ENCODE peak calls at places on chromosome 7, in four cellular contexts. E is sigmoid colon, A is adrenal gland, X is fibroblast of lung. L is an unnamed sample.
A peak's percentile ranks its signal among the peaks of the same experiment; 100 is the strongest.

GRCh38 chr7:140723002-140723401 is 26.5 kb downstream of the NDUFB2 start:
- DNase-seq in E (no peak), A (no peak), X (no peak), L (no peak)

GRCh38 chr7:55733584-55733983 is 129.0 kb downstream of the SEPTIN14 start:
- DNase-seq in E (no peak), A (no peak), X (no peak), L (no peak)

GRCh38 chr7:155763122-155763521 is 49.1 kb downstream of the SHH start:
- DNase-seq in E (no peak), A (no peak), X (no peak), L (no peak)

GRCh38 chr7:12418452-12418851 is 14.8 kb upstream of the VWDE start:
- DNase-seq in E (no peak), A (no peak), X (peak; percentile 24), L (no peak)

GRCh38 chr7:5595545-5596045 is 172.0 kb upstream of the TNRC18 start:
- DNase-seq in E (no peak), A (peak; percentile 42), X (no peak), L (no peak)

GRCh38 chr7:155619634-155620271 is 24.7 kb upstream of the RBM33 start:
- DNase-seq in E (no peak), A (no peak), X (no peak), L (no peak)

GRCh38 chr7:38306136-38306535 is 32.7 kb upstream of the TARP start:
- DNase-seq in E (no peak), A (no peak), X (peak; percentile 33), L (no peak)

GRCh38 chr7:104922187-104923009 is 91.6 kb upstream of the KMT2E start:
- DNase-seq in E (no peak), A (no peak), X (peak; percentile 45), L (no peak)

GRCh38 chr7:82594665-82595064 is 151.1 kb upstream of the CACNA2D1 start:
- DNase-seq in E (no peak), A (no peak), X (peak; percentile 5), L (no peak)

GRCh38 chr7:1050956-1051690 is 6.8 kb downstream of the GPR146 start:
- DNase-seq in E (no peak), A (no peak), X (no peak), L (no peak)

GRCh38 chr7:121798896-121799295 is 74.1 kb upstream of the PTPRZ1 start:
- DNase-seq in E (no peak), A (no peak), X (no peak), L (no peak)

GRCh38 chr7:66267249-66267648 is 62.1 kb downstream of the TPST1 start:
- DNase-seq in E (peak; percentile 74), A (peak; percentile 29), X (peak; percentile 96), L (no peak)

GRCh38 chr7:84507529-84507928 is 312.9 kb upstream of the SEMA3A start:
- DNase-seq in E (no peak), A (no peak), X (no peak), L (no peak)

GRCh38 chr7:65722361-65722792 is 150.5 kb upstream of the VKORC1L1 start:
- DNase-seq in E (peak; percentile 70), A (peak; percentile 52), X (peak; percentile 28), L (no peak)

GRCh38 chr7:152674860-152675760 is 831 bp downstream of the XRCC2 start:
- DNase-seq in E (no peak), A (no peak), X (peak; percentile 67), L (no peak)

GRCh38 chr7:133164444-133164843 is 82.6 kb upstream of the CHCHD3 start:
- DNase-seq in E (no peak), A (no peak), X (no peak), L (no peak)

GRCh38 chr7:92448185-92448747 is 984 bp downstream of the GATAD1 start:
- DNase-seq in E (peak; percentile 74), A (peak; percentile 57), X (peak; percentile 63), L (no peak)

GRCh38 chr7:134478707-134479106 is 19.8 kb upstream of the AKR1B1 start:
- DNase-seq in E (no peak), A (no peak), X (peak; percentile 23), L (no peak)

GRCh38 chr7:33952824-33953223 is 47.5 kb downstream of the BMPER start:
- DNase-seq in E (no peak), A (no peak), X (no peak), L (no peak)

GRCh38 chr7:17185690-17186070 is 112.8 kb upstream of the AHR start:
- DNase-seq in E (no peak), A (peak; percentile 58), X (peak; percentile 57), L (no peak)

GRCh38 chr7:73895626-73896025 is 34.7 kb downstream of the TMEM270 start:
- DNase-seq in E (no peak), A (no peak), X (no peak), L (no peak)

GRCh38 chr7:73894851-73895441 is 34.0 kb downstream of the TMEM270 start:
- DNase-seq in E (peak; percentile 92), A (no peak), X (peak; percentile 92), L (peak; percentile 93)

GRCh38 chr7:73891178-73891885 is 30.4 kb downstream of the TMEM270 start:
- DNase-seq in E (no peak), A (no peak), X (no peak), L (no peak)

GRCh38 chr7:73892003-73892975 is 31.3 kb downstream of the TMEM270 start:
- DNase-seq in E (no peak), A (no peak), X (peak; percentile 68), L (no peak)

DNA sequence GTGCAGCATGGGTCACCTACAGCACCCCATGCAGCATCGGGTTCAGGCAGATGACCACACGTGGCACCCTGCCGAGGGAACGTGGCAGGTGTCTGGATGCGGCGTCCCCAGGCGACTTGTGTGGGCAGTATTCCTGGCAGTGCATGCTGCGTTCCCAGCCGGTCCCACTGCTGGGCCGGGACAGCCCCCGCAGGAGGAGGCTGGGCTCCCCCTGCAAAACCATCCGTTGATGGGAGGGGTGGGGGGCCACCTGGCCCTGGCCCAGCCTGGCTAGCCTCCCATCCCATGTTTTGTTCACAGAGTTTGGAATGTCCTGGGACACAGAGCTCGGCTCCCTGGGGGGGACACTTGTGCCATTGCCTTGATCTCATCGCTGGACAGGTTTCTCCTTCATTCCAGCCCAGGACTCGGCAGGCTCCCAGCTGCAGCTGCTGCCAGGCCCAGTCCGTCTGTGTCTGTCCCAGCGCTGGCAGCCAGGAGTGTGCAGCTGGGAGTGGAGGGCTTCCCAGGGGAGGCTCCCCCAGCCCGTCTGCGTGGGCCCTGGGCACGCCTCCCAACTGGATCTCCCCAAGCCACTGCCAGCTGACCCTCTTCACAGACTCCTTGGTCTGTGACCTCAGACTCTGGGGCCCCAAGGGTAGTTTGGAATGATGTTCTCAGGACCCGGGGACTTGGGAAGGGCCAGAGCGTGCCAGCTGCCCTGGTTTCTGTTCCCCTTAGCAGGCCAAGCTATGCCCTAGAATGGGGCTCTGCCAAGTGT is 32.6 kb downstream of the TMEM270 start:
- DNase-seq in E (peak; percentile 87), A (no peak), X (peak; percentile 62), L (peak; percentile 86)
- H3K4me1 ChIP-seq in E (peaks cover 28% of the 10 kb centered on the region), A (no peaks in the 10 kb centered on the region), X (peaks cover 33% of the 10 kb centered on the region), L (no peaks in the 10 kb centered on the region)

GRCh38 chr7:106095634-106096033 is 16.5 kb downstream of the SYPL1 start:
- DNase-seq in E (no peak), A (no peak), X (no peak), L (no peak)
- H3K4me1 ChIP-seq in E (peaks cover 17% of the 10 kb centered on the region), A (peaks cover 6% of the 10 kb centered on the region), X (no peaks in the 10 kb centered on the region), L (peaks cover 3% of the 10 kb centered on the region)

DNA sequence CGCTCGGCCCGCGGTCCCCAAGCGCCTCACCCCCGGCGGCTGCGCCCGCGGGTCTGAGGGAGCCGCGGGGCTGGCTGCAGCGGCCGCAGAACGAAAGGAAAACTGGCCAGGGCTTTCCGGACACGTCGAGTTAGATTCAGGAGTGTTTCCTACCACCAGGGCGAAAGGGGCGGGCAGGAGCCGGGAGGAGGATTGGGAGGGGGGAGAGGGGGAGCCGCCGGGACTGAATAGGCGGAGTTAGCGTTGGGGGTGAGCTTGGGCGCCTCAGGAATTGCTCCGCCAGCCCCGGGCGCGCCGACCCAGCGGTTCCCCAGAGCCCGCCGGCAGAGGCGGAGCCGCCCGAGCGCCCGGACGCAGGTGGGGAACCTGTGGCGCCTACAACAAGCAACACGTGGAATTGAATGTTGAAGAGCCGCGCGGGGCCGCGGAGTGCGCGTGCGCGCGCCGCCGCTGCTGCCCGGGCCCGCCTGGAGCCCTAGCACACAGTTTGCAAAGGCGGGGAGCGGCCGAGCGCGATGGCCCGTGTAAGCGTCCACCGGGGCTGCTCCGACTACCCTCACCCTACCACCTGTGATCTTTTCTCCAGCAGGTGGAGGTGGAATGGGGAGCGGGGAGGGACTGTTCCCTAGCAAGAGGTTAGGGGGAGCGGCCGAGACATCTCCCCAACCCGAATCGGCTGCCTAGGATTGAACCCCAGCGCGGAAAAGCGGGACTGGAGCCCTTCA is at the start of gene CADPS2:
- DNase-seq in E (peak; percentile 93), A (peak; percentile 94), X (peak; percentile 90), L (peak; percentile 96)
- H3K4me1 ChIP-seq in E (peaks cover 13% of the 10 kb centered on the region), A (peaks cover 39% of the 10 kb centered on the region), X (peaks cover 5% of the 10 kb centered on the region), L (peaks cover 18% of the 10 kb centered on the region)

DNA sequence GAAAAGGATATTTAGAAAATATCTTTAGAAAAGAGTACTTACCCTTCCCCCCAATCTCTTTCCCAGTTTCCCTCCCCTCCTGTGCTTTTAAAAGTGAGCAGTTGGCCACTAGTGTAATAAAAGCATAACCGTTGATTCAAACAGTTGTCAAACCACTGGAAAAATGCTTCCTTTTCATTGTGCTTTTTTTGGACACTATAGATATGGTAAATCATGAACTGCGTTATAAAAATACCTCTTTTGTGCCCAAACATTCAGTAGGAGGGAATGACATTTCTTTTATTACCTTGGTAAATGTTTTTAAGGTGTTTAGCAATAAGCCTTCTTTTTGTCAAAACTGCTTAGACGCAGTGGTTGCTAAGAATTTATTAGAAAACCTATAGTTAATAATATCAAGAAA is 232.4 kb downstream of the SLC25A13 start:
- DNase-seq in E (no peak), A (no peak), X (no peak), L (no peak)
- H3K4me1 ChIP-seq in E (peaks cover 11% of the 10 kb centered on the region), A (no peaks in the 10 kb centered on the region), X (peaks cover 5% of the 10 kb centered on the region), L (no peaks in the 10 kb centered on the region)

DNA sequence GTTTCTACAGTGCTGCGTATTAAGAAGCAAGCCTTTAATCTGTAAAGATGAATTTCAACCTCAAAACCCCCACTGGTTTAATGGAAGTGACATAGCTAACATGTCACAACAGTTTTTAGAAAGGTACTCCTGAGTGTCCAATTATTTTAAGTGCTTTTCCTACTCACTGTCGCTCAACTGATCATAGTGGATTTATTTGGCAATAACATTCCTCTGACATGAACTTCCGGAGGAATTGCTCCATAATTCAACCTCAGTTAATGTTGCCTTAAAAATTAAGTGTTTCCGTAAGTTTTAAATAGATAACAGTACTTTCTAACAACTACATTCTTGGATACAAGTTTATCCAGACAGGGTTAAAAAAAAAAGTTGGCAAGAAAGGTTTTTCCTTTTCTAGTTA is 57.4 kb downstream of the AGMO start:
- DNase-seq in E (no peak), A (no peak), X (no peak), L (no peak)
- H3K4me1 ChIP-seq in E (no peaks in the 10 kb centered on the region), A (no peaks in the 10 kb centered on the region), X (no peaks in the 10 kb centered on the region), L (no peaks in the 10 kb centered on the region)

DNA sequence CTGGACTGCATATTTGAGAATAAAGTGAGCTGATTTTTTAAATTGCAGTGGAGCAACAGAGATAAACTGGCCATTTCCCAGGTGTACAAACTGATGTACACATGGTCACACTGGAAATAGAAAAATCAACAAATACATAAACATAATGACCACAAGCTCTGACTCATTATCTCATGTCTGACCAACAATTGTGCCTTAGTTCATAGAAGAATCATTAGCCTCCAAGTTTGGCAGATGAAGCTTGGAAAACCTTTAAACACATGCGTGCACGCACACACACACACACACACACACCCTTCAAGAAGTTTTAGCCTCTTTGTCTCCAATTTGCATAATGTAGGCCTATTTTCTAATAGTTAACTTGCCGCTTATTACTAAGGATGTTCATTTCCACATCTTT is 308.9 kb upstream of the POM121L12 start:
- DNase-seq in E (no peak), A (no peak), X (no peak), L (no peak)
- H3K4me1 ChIP-seq in E (no peaks in the 10 kb centered on the region), A (no peaks in the 10 kb centered on the region), X (no peaks in the 10 kb centered on the region), L (no peaks in the 10 kb centered on the region)

GRCh38 chr7:101124376-101125056 is 2.4 kb upstream of the SERPINE1 start:
- DNase-seq in E (no peak), A (no peak), X (peak; percentile 69), L (no peak)
- H3K4me1 ChIP-seq in E (peaks cover 37% of the 10 kb centered on the region), A (peaks cover 40% of the 10 kb centered on the region), X (peaks cover 28% of the 10 kb centered on the region), L (peaks cover 43% of the 10 kb centered on the region)

L was measured in upper lobe of left lung.